ENCODE peak calls at places on chromosome 1, in six cellular contexts. U, F, N, Q, X and T are unnamed samples.

GRCh38 chr1:34277150-34277549 is 100.4 kb downstream of the C1orf94 start:
- DNase-seq in Q (no peak), X (no peak), U (no peak), N (no peak), F (no peak), T (no peak)

GRCh38 chr1:151946366-151946764 is 37.1 kb upstream of the THEM4 start:
- DNase-seq in Q (no peak), X (no peak), U (no peak), N (no peak), F (no peak), T (no peak)

GRCh38 chr1:41773842-41774241 is 144.9 kb downstream of the HIVEP3 start:
- DNase-seq in X (no peak), N (no peak), Q (no peak), F (no peak), U (no peak), T (no peak)

GRCh38 chr1:23035823-23036452 is 16.7 kb downstream of the KDM1A start:
- DNase-seq in N (no peak), Q (no peak), F (no peak), U (no peak), X (no peak), T (no peak)

GRCh38 chr1:84598846-84599741 is 24.9 kb upstream of the CTBS start:
- DNase-seq in U (peak; percentile 40), F (no peak), X (peak; percentile 74), Q (no peak), N (no peak), T (no peak)

GRCh38 chr1:234315091-234315541 is 58.1 kb upstream of the COA6 start:
- DNase-seq in Q (no peak), N (no peak), X (peak; percentile 48), F (no peak), U (no peak), T (no peak)

GRCh38 chr1:226797151-226797550 is 58.1 kb upstream of the ITPKB start:
- DNase-seq in X (no peak), U (no peak), N (no peak), Q (no peak), F (no peak), T (no peak)

GRCh38 chr1:15016526-15016925 is 137.0 kb upstream of the TMEM51 start:
- DNase-seq in N (no peak), X (no peak), U (no peak), Q (no peak), F (no peak), T (no peak)

GRCh38 chr1:218480137-218480536 is 135.0 kb downstream of the TGFB2 start:
- DNase-seq in Q (no peak), X (no peak), U (no peak), N (no peak), F (no peak), T (no peak)

GRCh38 chr1:200027264-200027823 is at the start of gene NR5A2:
- DNase-seq in X (no peak), N (no peak), Q (no peak), U (no peak), F (peak; percentile 70), T (no peak)

GRCh38 chr1:108041360-108042143 is 76.6 kb upstream of the VAV3 start:
- DNase-seq in U (no peak), N (no peak), F (peak; percentile 45), X (peak; percentile 14), Q (no peak), T (no peak)

GRCh38 chr1:36151845-36152203 is 2.5 kb upstream of the TRAPPC3 start:
- DNase-seq in N (no peak), X (peak; percentile 49), U (no peak), Q (no peak), F (no peak), T (no peak)

GRCh38 chr1:90724926-90725325 is 7.8 kb upstream of the BARHL2 start:
- DNase-seq in Q (no peak), U (no peak), F (no peak), X (no peak), N (no peak), T (no peak)

GRCh38 chr1:201608635-201609395 is 69.9 kb downstream of the NAV1 start:
- DNase-seq in U (no peak), F (no peak), X (no peak), Q (no peak), N (no peak), T (no peak)

GRCh38 chr1:34590211-34590623 is 164.6 kb upstream of the GJB5 start:
- DNase-seq in X (peak; percentile 18), Q (peak; percentile 68), N (no peak), U (no peak), F (peak; percentile 87), T (no peak)

GRCh38 chr1:68216088-68216487 is 16.2 kb downstream of the WLS start:
- DNase-seq in N (no peak), Q (no peak), U (no peak), X (no peak), F (no peak), T (no peak)

GRCh38 chr1:157001304-157001703 is 44.2 kb downstream of the ARHGEF11 start:
- DNase-seq in Q (no peak), F (no peak), X (no peak), U (no peak), N (no peak), T (no peak)

GRCh38 chr1:154502066-154502741 is at the start of the genes SHE and TDRD10:
- DNase-seq in X (no peak), U (peak; percentile 45), Q (no peak), F (peak; percentile 38), N (no peak), T (no peak)

GRCh38 chr1:18294437-18295176 is 186.1 kb upstream of the KLHDC7A start:
- DNase-seq in Q (no peak), X (no peak), F (no peak), N (no peak), U (no peak), T (no peak)

GRCh38 chr1:35558374-35559316 is 1.0 kb downstream of the NCDN start:
- DNase-seq in U (no peak), Q (no peak), N (no peak), X (no peak), F (peak; percentile 57), T (no peak)

GRCh38 chr1:192878249-192878648 is 69.4 kb downstream of the RGS2 start:
- DNase-seq in Q (no peak), X (no peak), U (no peak), N (peak; percentile 72), F (peak; percentile 12), T (no peak)

GRCh38 chr1:10950316-10951172 is 61.9 kb upstream of the TARDBP start:
- DNase-seq in F (no peak), N (no peak), U (no peak), Q (no peak), X (no peak), T (no peak)

GRCh38 chr1:238530209-238530851 is 639.6 kb upstream of the ZP4 start:
- DNase-seq in F (no peak), Q (no peak), X (no peak), U (no peak), N (no peak), T (no peak)

GRCh38 chr1:63798284-63798683 is 24.5 kb downstream of the ROR1 start:
- DNase-seq in U (no peak), N (no peak), X (no peak), Q (no peak), F (no peak), T (no peak)

GRCh38 chr1:19448491-19449439 is 36.6 kb downstream of the CAPZB start:
- DNase-seq in X (peak; percentile 44), Q (no peak), F (peak; percentile 53), N (peak; percentile 78), U (no peak), T (peak; percentile 93)

GRCh38 chr1:20848162-20848561 is 61.1 kb upstream of the HP1BP3 start:
- DNase-seq in F (no peak), N (no peak), U (no peak), X (no peak), Q (no peak), T (no peak)

GRCh38 chr1:43272576-43273571 is 3.1 kb downstream of the TMEM125 start:
- DNase-seq in Q (no peak), N (no peak), F (no peak), X (no peak), U (peak; percentile 6), T (no peak)

GRCh38 chr1:158094571-158094970 is 86.1 kb upstream of the CD1D start:
- DNase-seq in Q (no peak), U (no peak), N (no peak), F (no peak), X (no peak), T (no peak)
- TF ChIP-seq CTCF in Q (no peak), U (no peak), N (no peak), F (no peak), X (no peak), T (no peak)

GRCh38 chr1:204751883-204752687 is 66.5 kb upstream of the LRRN2 start:
- DNase-seq in U (no peak), X (no peak), Q (peak; percentile 38), F (peak; percentile 61), N (no peak), T (no peak)
- TF ChIP-seq CTCF in U (no peak), X (no peak), Q (no peak), F (peak; percentile 19), N (no peak), T (no peak)

GRCh38 chr1:6299557-6300165 is 38.8 kb upstream of the GPR153 start:
- DNase-seq in Q (no peak), X (peak; percentile 40), N (no peak), F (no peak), U (no peak), T (no peak)

GRCh38 chr1:6298530-6298929 is 37.6 kb upstream of the GPR153 start:
- DNase-seq in F (no peak), U (no peak), N (no peak), X (no peak), Q (no peak), T (no peak)

GRCh38 chr1:6298940-6299465 is 38.1 kb upstream of the GPR153 start:
- DNase-seq in Q (no peak), F (no peak), N (no peak), U (no peak), X (no peak), T (no peak)

GRCh38 chr1:6301526-6301925 is 40.6 kb upstream of the GPR153 start:
- DNase-seq in U (no peak), N (no peak), Q (no peak), F (no peak), X (no peak), T (no peak)

DNA sequence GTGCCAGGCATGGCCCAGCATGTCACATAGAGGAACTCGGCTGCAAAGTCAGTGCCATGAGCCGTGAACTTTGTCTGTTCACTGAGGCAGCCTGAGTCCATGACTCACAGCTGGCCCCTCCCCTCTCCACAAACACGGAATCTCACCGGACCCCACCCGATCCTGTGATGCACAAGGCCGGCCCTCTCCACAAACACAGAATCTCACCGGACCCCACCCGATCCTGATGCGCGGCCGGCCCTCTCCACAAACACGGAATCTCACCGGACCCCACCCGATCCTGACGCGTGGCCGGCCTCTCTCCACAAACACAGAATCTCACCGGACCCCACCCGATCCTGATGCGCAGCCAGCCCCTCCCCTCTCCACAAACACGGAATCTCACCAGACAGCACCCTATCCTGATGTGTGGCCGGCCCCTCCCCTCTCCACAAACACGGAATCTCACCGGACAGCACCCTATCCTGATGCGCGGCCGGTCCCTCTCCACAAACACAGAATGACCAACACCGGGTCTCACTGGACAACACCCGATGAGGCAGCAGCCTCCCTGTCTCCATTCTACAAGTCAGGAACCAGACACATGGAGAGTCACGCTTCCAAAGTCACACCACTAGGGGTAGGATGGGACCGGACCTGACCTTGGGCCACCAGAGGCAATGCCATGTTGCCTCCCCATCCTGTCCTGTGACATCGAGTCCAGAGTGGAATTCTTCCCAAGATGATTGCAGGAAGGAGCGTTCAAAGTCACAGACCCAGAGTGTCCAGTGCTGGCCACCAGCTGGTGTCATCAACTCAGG is 39.6 kb upstream of the GPR153 start:
- DNase-seq in N (no peak), X (no peak), F (peak; percentile 50), U (no peak), Q (no peak), T (no peak)
- TF ChIP-seq CTCF in N (no peak), X (no peak), F (no peak), U (no peak), Q (no peak), T (no peak)

GRCh38 chr1:207858271-207858670 is 52.7 kb downstream of the CD34 start:
- DNase-seq in F (no peak), U (no peak), N (no peak), X (no peak), Q (no peak), T (no peak)
- TF ChIP-seq CTCF in F (no peak), U (no peak), N (no peak), X (no peak), Q (no peak), T (no peak)